ENCODE peak calls at places on chromosomes 13 and 19, in five cellular contexts. J, L, S, G and B are unnamed samples. For H3K4me1 and H3K9me3, the result is how much of the 10 kb centered on the place peaks cover.

GRCh38 chr19:45124021-45124420 is 31.0 kb downstream of the PPP1R37 start:
- DNase-seq in J (no peak), L (no peak), S (no peak), G (no peak), B (no peak)

GRCh38 chr19:52535831-52536800 is 8.6 kb downstream of the ZNF808 start:
- DNase-seq in J (peak), L (peak), S (peak), G (peak), B (peak)

GRCh38 chr13:42707596-42707995 is 73.8 kb upstream of the FAM216B start:
- DNase-seq in J (no peak), L (no peak), S (no peak), G (no peak), B (no peak)

GRCh38 chr19:852136-853013 is at the start of gene ELANE:
- DNase-seq in J (no peak), L (no peak), S (no peak), G (peak), B (no peak)

GRCh38 chr13:85277753-85278152 is 521.5 kb downstream of the SLITRK6 start:
- DNase-seq in J (no peak), L (no peak), S (no peak), G (no peak), B (no peak)

GRCh38 chr13:76803831-76804230 is 82.4 kb downstream of the KCTD12 start:
- DNase-seq in J (no peak), L (no peak), S (no peak), G (no peak), B (no peak)

GRCh38 chr13:38417727-38418126 is 68.1 kb downstream of the UFM1 start:
- DNase-seq in J (no peak), L (no peak), S (no peak), G (no peak), B (no peak)

GRCh38 chr13:113411216-113412023 is 41.9 kb downstream of the ADPRHL1 start:
- DNase-seq in J (no peak), L (peak), S (peak), G (peak), B (no peak)

DNA sequence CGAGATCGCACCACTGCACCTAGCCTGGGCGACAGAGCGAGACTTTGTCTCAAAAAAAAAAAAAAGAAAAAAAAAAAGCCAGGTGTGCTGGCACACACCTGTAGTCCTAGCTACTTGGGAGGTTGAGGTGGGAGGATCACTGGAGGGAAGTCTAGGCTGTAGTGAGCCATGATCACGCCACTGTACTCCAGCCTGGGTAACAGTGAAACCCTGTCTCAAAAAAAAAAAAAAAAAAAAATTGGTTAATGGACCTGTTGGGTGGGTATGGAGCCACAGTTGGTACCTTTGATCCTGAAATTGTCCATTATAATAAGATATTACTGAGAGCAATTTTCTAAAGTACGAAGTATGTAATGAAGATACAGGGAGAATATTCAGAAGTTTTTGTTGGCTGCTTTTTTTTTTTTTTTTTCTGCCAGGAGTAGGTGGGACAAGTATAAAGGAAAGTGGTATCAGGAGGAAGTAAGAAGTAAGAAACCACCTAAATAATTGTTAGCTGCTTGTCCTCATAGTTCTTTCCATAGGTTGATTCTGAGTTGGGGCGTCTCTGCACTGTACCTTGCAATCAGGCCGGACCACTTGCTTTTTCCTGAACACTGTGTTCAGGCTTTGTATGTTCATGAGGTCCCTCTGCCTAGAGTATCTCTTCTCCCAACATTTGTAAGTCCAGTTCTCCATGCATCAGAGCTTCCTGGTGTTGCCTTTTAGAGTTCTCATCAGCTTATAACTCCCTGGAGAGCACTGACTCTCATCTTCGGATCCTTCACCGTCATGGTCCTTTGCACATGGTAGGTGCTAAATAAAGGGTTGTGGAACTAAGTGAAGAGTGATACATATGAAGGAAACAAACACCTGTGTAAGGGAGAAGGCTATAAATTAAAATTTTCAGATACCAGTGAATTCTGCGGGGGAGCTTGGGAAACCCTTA is 31.7 kb downstream of the ARHGAP35 start:
- DNase-seq in J (no peak), L (no peak), S (no peak), G (no peak), B (no peak)
- H3K4me1 ChIP-seq in J (under half), L (under half), S (under half), G (under half), B (under half)

DNA sequence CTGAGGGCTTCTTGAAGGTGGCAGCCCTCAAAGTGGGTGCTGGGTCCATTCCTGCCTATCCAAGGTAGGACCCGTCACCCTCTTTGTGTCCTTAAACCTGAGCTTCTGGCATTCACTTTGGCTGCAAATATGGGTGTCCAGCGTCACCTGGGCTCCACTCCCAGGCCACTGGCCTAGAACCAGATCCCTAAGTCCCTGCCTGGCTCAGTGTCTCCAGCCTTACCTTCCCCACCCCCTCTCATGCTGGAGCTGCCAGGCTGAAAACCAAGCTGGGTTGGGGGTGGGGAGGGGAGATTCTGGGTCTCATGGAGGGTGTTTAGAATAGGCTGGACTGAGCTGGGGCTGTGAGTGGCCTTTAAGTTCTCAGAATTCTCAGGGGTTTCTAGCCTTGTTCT is 12.4 kb downstream of the PDE4A start:
- DNase-seq in J (no peak), L (peak), S (peak), G (peak), B (no peak)
- H3K4me3 ChIP-seq in J (no peak), L (peak), S (peak), G (peak), B (peak)

GRCh38 chr19:56613639-56614038 is 18.5 kb downstream of the ZNF71 start:
- DNase-seq in J (no peak), L (no peak), S (no peak), G (no peak), B (no peak)

GRCh38 chr19:56612737-56613136 is 17.6 kb downstream of the ZNF71 start:
- DNase-seq in J (no peak), L (no peak), S (no peak), G (no peak), B (no peak)

GRCh38 chr19:56619131-56619530 is 23.8 kb upstream of the SMIM17 start:
- DNase-seq in J (no peak), L (no peak), S (no peak), G (no peak), B (no peak)

GRCh38 chr19:56622374-56622773 is 20.6 kb upstream of the SMIM17 start:
- DNase-seq in J (no peak), L (no peak), S (no peak), G (no peak), B (no peak)

DNA sequence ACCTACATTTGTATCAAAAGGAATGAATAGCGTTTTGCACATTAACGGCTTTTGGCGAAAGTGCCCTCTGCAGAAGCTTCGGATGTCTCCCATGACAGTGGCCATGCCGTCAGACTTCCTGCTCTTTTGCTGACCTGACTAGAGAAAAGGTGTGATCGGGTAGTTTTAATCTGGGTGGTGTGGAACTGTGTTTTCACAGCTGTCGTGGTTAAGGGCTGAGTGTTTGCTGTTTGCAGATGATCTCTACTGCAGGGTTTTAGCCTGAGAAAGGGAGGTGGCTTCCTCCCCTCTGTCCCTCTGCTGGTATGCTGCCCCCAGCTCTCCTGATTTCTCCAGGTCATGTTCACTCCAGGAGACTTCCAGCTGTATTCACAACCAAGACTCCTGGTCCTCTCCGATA is 22.4 kb downstream of the ZNF71 start:
- DNase-seq in J (no peak), L (no peak), S (no peak), G (no peak), B (no peak)
- H3K9me3 ChIP-seq in J (under half), L (half or more), S (half or more), G (half or more), B (under half)

GRCh38 chr19:29850482-29850881 is 38.7 kb downstream of the CCNE1 start:
- DNase-seq in J (no peak), L (no peak), S (no peak), G (no peak), B (no peak)
- H3K4me1 ChIP-seq in J (under half), L (under half), S (under half), G (under half), B (under half)

DNA sequence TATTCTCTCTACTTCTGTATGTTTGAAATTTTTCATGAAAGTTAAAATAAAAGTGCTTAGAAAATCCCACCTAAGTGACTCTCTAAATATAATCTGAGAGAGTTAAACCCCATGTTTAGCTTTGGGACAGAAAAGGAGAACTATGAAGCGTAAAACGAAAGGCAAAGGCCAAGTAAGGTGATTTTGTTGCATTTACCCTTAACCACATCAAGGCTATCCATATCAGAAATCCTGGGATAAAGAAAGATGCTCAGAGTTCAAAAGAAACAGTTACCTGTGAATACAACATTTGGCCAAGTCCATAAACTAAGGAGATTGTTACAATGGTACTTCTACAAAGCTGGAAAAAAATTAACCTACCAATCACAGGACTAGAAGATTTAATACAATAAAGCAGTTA is 31.3 kb downstream of the UBL3 start:
- DNase-seq in J (no peak), L (no peak), S (no peak), G (no peak), B (no peak)
- H3K4me3 ChIP-seq in J (no peak), L (no peak), S (no peak), G (no peak), B (no peak)

DNA sequence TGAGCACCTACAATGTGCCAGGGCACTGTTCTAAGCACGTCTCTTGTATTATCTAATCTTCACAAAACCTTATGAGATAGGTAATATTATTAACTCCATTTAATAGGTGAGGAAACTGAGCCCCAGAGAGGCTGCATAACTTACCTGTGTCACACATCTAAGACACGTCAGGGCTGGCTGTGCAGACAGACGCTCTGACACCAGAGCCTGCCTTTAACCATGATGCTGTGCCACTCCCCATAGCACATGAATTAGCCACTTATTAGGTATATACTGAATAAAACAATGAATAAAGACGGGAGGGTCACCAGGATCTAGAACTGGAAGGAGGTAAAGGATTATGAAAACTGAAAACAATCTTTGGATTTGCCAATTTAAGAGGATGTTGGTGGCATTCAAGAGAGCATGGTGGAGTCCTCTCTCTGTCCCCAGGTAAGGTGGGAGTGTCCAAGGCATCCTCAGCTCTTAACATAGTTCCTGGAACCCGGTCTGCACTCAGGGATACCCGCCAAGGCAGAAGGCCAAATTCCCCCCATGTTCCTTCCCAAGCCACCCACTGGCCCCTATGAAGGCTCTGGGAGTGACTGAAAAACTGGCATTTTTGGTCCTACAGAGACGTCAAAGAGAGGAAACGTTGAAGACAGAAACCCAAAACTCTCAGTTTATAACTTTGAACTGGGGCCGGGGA is 479.7 kb downstream of the FOXO1 start:
- DNase-seq in J (no peak), L (no peak), S (no peak), G (no peak), B (no peak)
- H3K9me3 ChIP-seq in J (under half), L (under half), S (under half), G (under half), B (under half)

DNA sequence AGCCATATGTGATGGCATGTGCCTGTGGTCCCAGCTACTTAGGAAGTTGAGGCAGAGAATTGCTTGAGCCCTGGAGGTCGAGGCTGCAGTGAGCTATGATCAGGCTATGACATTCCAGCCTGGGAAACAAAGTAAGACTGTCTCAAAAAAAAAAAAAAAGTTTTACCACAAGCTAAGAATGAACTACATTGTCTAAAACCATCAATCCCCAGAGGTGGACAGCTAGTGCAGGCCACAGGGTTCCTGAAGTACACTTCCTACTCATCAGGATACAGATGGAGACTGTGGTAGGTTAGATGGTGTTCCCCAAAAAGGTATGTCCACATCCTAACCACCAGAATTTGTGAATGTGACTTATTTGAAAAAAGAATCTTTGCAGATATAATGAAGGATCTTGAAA is 63.5 kb upstream of the DOCK9 start:
- DNase-seq in J (no peak), L (no peak), S (no peak), G (no peak), B (peak)
- H3K4me1 ChIP-seq in J (under half), L (under half), S (under half), G (under half), B (under half)

GRCh38 chr19:13024126-13024957 is 29.1 kb downstream of the NFIX start:
- DNase-seq in J (no peak), L (no peak), S (no peak), G (peak), B (no peak)

GRCh38 chr19:13023666-13024065 is 28.4 kb downstream of the NFIX start:
- DNase-seq in J (no peak), L (no peak), S (no peak), G (no peak), B (no peak)

GRCh38 chr19:13020002-13020414 is 24.7 kb downstream of the NFIX start:
- DNase-seq in J (no peak), L (no peak), S (no peak), G (no peak), B (no peak)

GRCh38 chr19:13022859-13023636 is 27.8 kb downstream of the NFIX start:
- DNase-seq in J (no peak), L (peak), S (peak), G (peak), B (peak)

GRCh38 chr19:13022111-13022858 is 27.0 kb downstream of the NFIX start:
- DNase-seq in J (no peak), L (peak), S (peak), G (peak), B (no peak)
- H3K4me3 ChIP-seq in J (no peak), L (peak), S (peak), G (peak), B (peak)

DNA sequence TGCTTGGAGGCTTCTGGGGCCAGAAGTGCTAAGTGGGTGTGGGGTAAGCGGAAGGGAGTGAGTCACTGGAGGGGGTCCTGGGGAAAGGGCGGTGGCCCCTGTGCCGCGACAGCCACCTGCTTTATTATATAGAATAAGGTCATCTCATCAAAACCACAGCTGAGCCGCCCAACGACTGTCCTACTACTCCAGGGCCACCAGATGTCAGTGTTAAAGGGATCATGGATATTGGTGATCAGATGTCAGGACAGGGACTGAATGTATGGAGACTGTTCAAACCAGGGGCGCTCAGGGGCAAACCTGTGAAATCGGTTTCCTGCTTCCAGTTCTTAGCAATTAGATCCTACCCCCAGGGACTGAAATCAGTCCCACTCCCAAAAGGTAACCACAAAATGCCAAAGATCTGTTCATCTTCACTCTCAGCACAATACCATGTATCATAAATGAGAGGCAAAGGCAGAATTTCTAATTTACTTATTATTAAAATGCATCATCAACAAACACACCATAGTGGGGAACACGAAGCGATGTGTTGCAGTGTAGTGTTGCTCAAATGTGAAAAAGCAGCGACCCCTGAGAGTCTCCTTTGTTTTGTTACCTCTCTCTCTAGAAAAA is 24.5 kb downstream of the ARL11 start:
- DNase-seq in J (peak), L (no peak), S (no peak), G (peak), B (no peak)
- H3K9me3 ChIP-seq in J (under half), L (under half), S (under half), G (under half), B (under half)

GRCh38 chr13:48220592-48221300 is 12.3 kb upstream of the ITM2B start:
- DNase-seq in J (no peak), L (no peak), S (no peak), G (no peak), B (no peak)

GRCh38 chr13:48221301-48222190 is 11.5 kb upstream of the ITM2B start:
- DNase-seq in J (no peak), L (peak), S (no peak), G (no peak), B (no peak)

GRCh38 chr13:48222358-48223015 is 10.5 kb upstream of the ITM2B start:
- DNase-seq in J (no peak), L (peak), S (peak), G (peak), B (no peak)

GRCh38 chr13:48223016-48223385 is 10.0 kb upstream of the ITM2B start:
- DNase-seq in J (no peak), L (no peak), S (no peak), G (no peak), B (no peak)
- H3K4me1 ChIP-seq in J (under half), L (under half), S (under half), G (under half), B (under half)